ENCODE peak calls at places on chromosomes 12 and 14, in five cellular contexts. G is Karpas-422, W is HCT116, D is PC-9, R is MM.1S. F is an unnamed sample.
A peak's percentile ranks its signal among the peaks of the same experiment; 100 is the strongest.

GRCh38 chr14:31124197-31124596 is 83.4 kb downstream of the HECTD1 start:
- DNase-seq in R (no peak), G (no peak), W (no peak), D (no peak), F (no peak)

GRCh38 chr14:44962573-44963528 is 861 bp downstream of the TOGARAM1 start:
- DNase-seq in G (peak; percentile 88), W (no peak), D (peak; percentile 5), R (peak; percentile 15), F (peak; percentile 53)

GRCh38 chr12:46956451-46957035 is 122.9 kb upstream of the PCED1B start:
- DNase-seq in R (no peak), D (no peak), G (no peak), W (no peak), F (no peak)

GRCh38 chr12:124506145-124506831 is 61.1 kb downstream of the NCOR2 start:
- DNase-seq in D (no peak), R (no peak), W (no peak), G (no peak), F (no peak)

GRCh38 chr14:74655597-74656389 is 43.8 kb upstream of the LTBP2 start:
- DNase-seq in D (peak; percentile 58), W (no peak), G (no peak), R (no peak), F (no peak)

GRCh38 chr12:543114-543451 is 83.3 kb downstream of the B4GALNT3 start:
- DNase-seq in W (no peak), G (no peak), D (no peak), R (no peak), F (no peak)

GRCh38 chr12:122244565-122245371 is 18.9 kb upstream of the DIABLO start:
- DNase-seq in R (no peak), W (no peak), G (no peak), D (no peak), F (no peak)

GRCh38 chr14:49993565-49993964 is 100.7 kb downstream of the ARF6 start:
- DNase-seq in R (no peak), D (no peak), W (no peak), G (no peak), F (no peak)

GRCh38 chr14:77319416-77319815 is 1.3 kb downstream of the POMT2 start:
- DNase-seq in W (no peak), R (no peak), D (no peak), G (no peak), F (no peak)

DNA sequence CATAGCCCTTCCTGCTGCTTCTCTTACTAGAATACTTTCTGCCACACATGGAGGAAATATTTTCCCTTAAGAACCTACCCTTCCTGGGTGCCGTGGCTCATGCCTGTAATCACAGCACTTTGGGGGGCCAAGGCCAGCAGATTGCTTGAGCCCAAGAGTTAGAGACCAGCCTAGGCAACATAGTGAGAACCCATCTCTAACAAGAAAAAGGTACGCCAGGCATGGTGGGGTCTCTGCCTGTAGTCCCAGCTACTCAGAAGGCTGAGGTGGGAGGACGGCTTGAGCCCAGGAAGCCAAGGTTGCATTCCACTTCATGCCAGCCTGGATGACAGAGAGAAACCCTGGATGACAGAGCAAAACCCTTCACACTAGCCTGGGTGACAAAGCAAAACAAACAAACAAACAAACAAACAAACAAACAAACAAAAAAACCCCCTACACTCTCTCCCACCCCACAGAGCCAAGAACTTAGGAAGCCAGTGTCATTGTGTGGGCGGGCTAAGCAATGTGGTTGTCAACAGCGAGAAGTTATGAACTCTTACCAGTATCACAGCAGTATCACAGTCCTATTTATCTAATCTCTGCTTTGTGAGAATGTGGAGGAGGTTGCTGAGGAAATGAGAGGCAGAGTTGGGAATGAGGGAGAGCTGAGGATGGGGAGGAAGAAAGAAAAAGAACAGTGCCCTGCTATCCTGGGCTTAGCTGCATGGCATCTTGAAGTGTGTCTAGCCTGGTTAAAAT is 53.8 kb upstream of the CLEC14A start:
- DNase-seq in R (no peak), G (no peak), D (no peak), W (no peak), F (peak; percentile 16)
- H3K9me2 ChIP-seq in R (no peaks in the 10 kb centered on the region), G (no peaks in the 10 kb centered on the region), D (no peaks in the 10 kb centered on the region), W (no peaks in the 10 kb centered on the region), F (no peaks in the 10 kb centered on the region)

DNA sequence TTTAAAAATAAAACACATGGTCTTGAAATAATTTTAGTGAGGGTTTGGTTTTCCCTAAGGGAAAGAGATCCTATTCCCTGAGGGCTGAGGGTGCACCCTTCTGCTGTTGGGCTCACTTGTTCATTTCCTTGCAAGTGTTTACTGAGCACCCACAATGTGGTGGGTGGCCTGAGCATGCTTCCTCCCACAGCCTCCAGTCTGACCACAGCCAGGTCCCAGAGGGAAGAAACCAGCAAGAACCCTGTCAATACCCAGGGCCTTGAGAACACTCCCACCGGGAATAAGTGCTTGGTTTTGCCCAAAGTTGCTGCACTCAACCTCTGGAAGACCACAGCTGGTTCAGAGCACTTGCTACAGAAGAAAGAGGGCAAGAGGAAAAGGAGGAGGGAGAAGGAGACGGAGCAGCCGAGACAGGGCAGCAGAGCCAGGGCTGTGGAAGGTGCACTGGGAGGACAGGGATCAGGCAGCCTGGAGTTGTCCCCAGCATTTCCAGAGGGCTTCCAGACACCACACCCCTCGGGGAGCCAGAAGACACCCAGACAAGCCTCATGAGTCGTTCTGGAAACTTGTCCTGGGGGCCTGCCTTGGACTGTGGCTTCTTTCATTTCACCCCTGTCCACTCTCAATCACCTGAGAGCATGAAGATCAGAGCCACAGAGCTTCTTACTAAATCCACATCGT is 14.3 kb downstream of the CMKLR1 start:
- DNase-seq in D (no peak), G (no peak), R (no peak), W (no peak), F (no peak)
- H3K9me2 ChIP-seq in D (no peaks in the 10 kb centered on the region), G (no peaks in the 10 kb centered on the region), R (no peaks in the 10 kb centered on the region), W (no peaks in the 10 kb centered on the region), F (no peaks in the 10 kb centered on the region)

GRCh38 chr14:89495718-89496117 is 78.7 kb upstream of the FOXN3 start:
- DNase-seq in D (no peak), R (no peak), W (no peak), G (no peak), F (no peak)
- H3K9me2 ChIP-seq in D (no peaks in the 10 kb centered on the region), R (no peaks in the 10 kb centered on the region), W (no peaks in the 10 kb centered on the region), G (no peaks in the 10 kb centered on the region), F (no peaks in the 10 kb centered on the region)

GRCh38 chr14:92922155-92922735 is 705 bp upstream of the CHGA start:
- DNase-seq in G (no peak), D (no peak), W (no peak), R (no peak), F (no peak)

GRCh38 chr14:92924247-92924646 is 1.3 kb downstream of the CHGA start:
- DNase-seq in D (no peak), G (no peak), W (no peak), R (peak; percentile 69), F (peak; percentile 46)

GRCh38 chr14:92925446-92925845 is 2.5 kb downstream of the CHGA start:
- DNase-seq in W (no peak), G (no peak), R (no peak), D (no peak), F (no peak)

GRCh38 chr14:92923744-92924103 is 774 bp downstream of the CHGA start:
- DNase-seq in D (no peak), R (no peak), G (no peak), W (no peak), F (no peak)

GRCh38 chr14:92922883-92923743 is at the start of gene CHGA:
- DNase-seq in W (no peak), G (no peak), D (peak; percentile 17), R (no peak), F (peak; percentile 89)
- H3K9me2 ChIP-seq in W (no peaks in the 10 kb centered on the region), G (no peaks in the 10 kb centered on the region), D (no peaks in the 10 kb centered on the region), R (no peaks in the 10 kb centered on the region), F (no peaks in the 10 kb centered on the region)

F was measured in GM23338.